ENCODE peak calls at places on chromosomes 3 and 15, in eight cellular contexts. U, J, N, W, R, Z, V and S are unnamed samples.

GRCh38 chr3:150931710-150932109 is 26.5 kb upstream of the MINDY4B start:
- DNase-seq in W (no peak), R (no peak), U (no peak), J (no peak), Z (no peak), N (no peak), V (no peak), S (no peak)

GRCh38 chr15:82999905-83000671 is 11.4 kb downstream of the C15orf40 start:
- DNase-seq in V (peak), W (no peak), R (no peak), J (peak), Z (peak), U (no peak), N (peak), S (no peak)

GRCh38 chr15:77795446-77795845 is 162.7 kb upstream of the LINGO1 start:
- DNase-seq in N (no peak), J (no peak), W (no peak), R (no peak), U (no peak), V (no peak), Z (no peak), S (no peak)

GRCh38 chr3:155673411-155673810 is 71.5 kb downstream of the PLCH1 start:
- DNase-seq in V (no peak), J (no peak), R (no peak), N (no peak), W (no peak), U (no peak), Z (no peak), S (no peak)

GRCh38 chr3:58963928-58964497 is 85.8 kb downstream of the CFAP20DC start:
- DNase-seq in R (no peak), N (no peak), J (no peak), U (no peak), W (no peak), V (no peak), Z (no peak), S (no peak)

GRCh38 chr15:52567886-52568568 is 803 bp downstream of the ARPP19 start:
- DNase-seq in N (peak), U (no peak), Z (no peak), V (peak), R (peak), W (no peak), J (no peak), S (no peak)

GRCh38 chr3:34396288-34396687 is 597.9 kb downstream of the PDCD6IP start:
- DNase-seq in R (no peak), W (no peak), U (no peak), V (no peak), N (no peak), J (no peak), Z (no peak), S (no peak)

GRCh38 chr3:185658504-185658912 is 72.4 kb downstream of the SENP2 start:
- DNase-seq in V (peak), N (no peak), J (peak), U (peak), R (peak), W (peak), Z (peak), S (peak)

GRCh38 chr3:41095702-41096101 is 103.6 kb upstream of the CTNNB1 start:
- DNase-seq in J (no peak), W (no peak), Z (no peak), U (no peak), V (no peak), R (no peak), N (peak), S (no peak)

GRCh38 chr15:101480613-101481380 is 8.7 kb downstream of the PCSK6 start:
- DNase-seq in Z (no peak), N (no peak), V (no peak), W (no peak), J (no peak), R (no peak), U (no peak), S (no peak)

GRCh38 chr3:181264491-181264890 is 275.0 kb upstream of the DNAJC19 start:
- DNase-seq in R (no peak), Z (no peak), W (no peak), V (no peak), J (no peak), N (no peak), U (no peak), S (no peak)

GRCh38 chr15:74732846-74733245 is 7.5 kb upstream of the CYP1A1 start:
- DNase-seq in N (no peak), U (no peak), Z (no peak), R (no peak), W (no peak), J (no peak), V (no peak), S (no peak)

GRCh38 chr3:52959773-52960172 is 62.4 kb upstream of the STIMATE start:
- DNase-seq in U (no peak), W (no peak), V (no peak), R (no peak), N (no peak), Z (no peak), J (no peak), S (no peak)

GRCh38 chr15:73866881-73867410 is 6.4 kb upstream of the TBC1D21 start:
- DNase-seq in W (no peak), V (no peak), N (peak), R (no peak), J (no peak), Z (no peak), U (no peak), S (no peak)

GRCh38 chr3:42497009-42497731 is 5.3 kb upstream of the VIPR1 start:
- DNase-seq in R (peak), N (no peak), J (peak), V (no peak), Z (peak), U (no peak), W (no peak), S (peak)

GRCh38 chr3:138740057-138740456 is 94.7 kb downstream of the PIK3CB start:
- DNase-seq in N (no peak), R (no peak), W (no peak), J (no peak), V (no peak), U (no peak), Z (no peak), S (no peak)

GRCh38 chr3:179697933-179698332 is 45.1 kb downstream of the USP13 start:
- DNase-seq in N (no peak), V (no peak), R (no peak), W (no peak), J (no peak), Z (no peak), U (no peak), S (no peak)

GRCh38 chr3:167318996-167319615 is 61.0 kb downstream of the ZBBX start:
- DNase-seq in N (no peak), R (no peak), U (no peak), Z (no peak), J (no peak), W (no peak), V (no peak), S (no peak)

GRCh38 chr3:127092368-127092767 is 100.6 kb upstream of the PRR23E start:
- DNase-seq in R (no peak), Z (no peak), U (no peak), V (no peak), J (no peak), W (no peak), N (no peak), S (no peak)

GRCh38 chr3:15331606-15332404 is 581 bp downstream of the SH3BP5 start:
- DNase-seq in V (peak), Z (peak), R (no peak), U (no peak), J (no peak), N (no peak), W (peak), S (no peak)

GRCh38 chr15:47768730-47769129 is 51.4 kb downstream of the SEMA6D start:
- DNase-seq in R (no peak), W (no peak), J (no peak), V (no peak), U (no peak), N (no peak), Z (peak), S (no peak)

GRCh38 chr3:44476181-44476599 is 1.3 kb downstream of the ZNF445 start:
- DNase-seq in Z (peak), N (no peak), J (peak), V (peak), R (peak), W (no peak), U (no peak), S (no peak)

GRCh38 chr3:119588112-119588511 is 8.8 kb downstream of the ADPRH start:
- DNase-seq in R (no peak), N (no peak), U (no peak), Z (no peak), J (no peak), W (peak), V (no peak), S (no peak)

GRCh38 chr15:58332676-58333400 is 99.0 kb upstream of the LIPC start:
- DNase-seq in J (peak), Z (peak), W (no peak), V (peak), R (peak), N (no peak), U (no peak), S (peak)

GRCh38 chr3:15703346-15703745 is 94.4 kb downstream of the ANKRD28 start:
- DNase-seq in U (no peak), J (no peak), R (no peak), Z (no peak), N (no peak), V (no peak), W (no peak), S (no peak)

DNA sequence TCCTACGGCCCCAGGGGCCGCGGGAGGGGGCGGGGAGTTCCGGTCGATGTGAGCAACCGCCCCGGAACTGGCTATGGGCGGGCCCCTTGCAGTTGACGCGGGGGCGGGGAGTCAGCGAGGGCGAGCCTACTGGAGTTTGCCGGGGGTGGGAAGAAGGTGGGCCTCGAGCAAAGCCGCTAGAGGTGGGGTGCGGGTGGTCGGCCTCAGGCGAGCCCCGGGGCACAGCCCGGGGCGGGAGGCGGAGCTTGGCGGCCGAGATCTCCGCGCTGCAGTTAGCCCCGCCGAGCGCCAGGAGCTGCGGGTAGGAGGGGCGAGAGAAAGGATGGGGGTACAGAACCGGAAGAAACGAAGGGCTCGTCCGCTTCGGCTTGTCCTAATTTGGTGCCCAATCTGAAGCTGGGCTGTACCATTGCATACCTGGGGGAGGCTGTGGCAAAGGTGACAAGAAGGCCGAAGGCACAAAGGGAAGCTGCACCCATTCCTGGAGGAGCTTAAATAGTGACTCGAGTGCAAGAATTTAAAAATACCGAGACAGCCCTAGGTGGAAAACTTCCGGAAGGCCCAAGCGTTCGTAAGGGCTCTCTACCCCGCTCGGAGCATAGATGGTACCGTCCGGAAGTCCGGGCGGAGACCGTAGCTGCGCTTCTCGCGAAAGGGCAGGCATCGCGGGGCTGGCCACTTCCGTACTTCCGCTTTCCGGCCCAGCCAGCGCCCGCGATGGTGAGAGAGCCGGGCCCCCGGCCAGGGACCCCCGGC is at the start of the genes ARPC4 and TADA3:
- DNase-seq in Z (peak), J (peak), V (peak), W (peak), R (peak), U (peak), N (peak), S (peak)
- TF ChIP-seq CTCF in Z (no peak), J (no peak), V (no peak), W (peak), R (no peak), U (no peak), N (no peak), S (no peak)

DNA sequence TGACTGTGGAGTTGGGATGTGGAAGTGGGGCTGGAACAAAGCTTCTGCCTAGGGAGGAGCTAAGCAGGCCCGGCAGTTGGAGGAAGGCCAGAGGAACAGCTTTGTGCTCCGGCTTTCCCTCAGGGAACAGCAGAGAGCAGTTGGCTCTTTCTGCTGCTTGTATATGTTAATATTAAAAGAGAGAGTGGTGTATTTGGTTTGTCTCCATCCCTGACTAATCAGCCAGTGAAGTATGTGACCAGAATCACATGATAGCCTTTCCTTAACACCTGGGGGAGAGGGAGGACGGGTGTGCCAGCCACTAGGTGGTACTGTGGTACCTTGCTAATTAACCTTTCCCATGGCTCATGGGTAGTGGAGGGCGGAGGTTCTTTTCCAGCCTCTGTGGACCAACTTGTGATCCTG is 10.0 kb downstream of the EIF2B5 start:
- DNase-seq in U (peak), N (peak), Z (peak), R (no peak), W (no peak), V (peak), J (peak), S (no peak)
- TF ChIP-seq CTCF in U (peak), N (peak), Z (peak), R (peak), W (peak), V (peak), J (peak), S (peak)

GRCh38 chr3:197168063-197168462 is 130.3 kb downstream of the DLG1 start:
- DNase-seq in Z (no peak), V (no peak), W (no peak), J (no peak), U (no peak), N (no peak), R (no peak), S (no peak)
- TF ChIP-seq CTCF in Z (no peak), V (no peak), W (no peak), J (no peak), U (no peak), N (no peak), R (no peak), S (no peak)

DNA sequence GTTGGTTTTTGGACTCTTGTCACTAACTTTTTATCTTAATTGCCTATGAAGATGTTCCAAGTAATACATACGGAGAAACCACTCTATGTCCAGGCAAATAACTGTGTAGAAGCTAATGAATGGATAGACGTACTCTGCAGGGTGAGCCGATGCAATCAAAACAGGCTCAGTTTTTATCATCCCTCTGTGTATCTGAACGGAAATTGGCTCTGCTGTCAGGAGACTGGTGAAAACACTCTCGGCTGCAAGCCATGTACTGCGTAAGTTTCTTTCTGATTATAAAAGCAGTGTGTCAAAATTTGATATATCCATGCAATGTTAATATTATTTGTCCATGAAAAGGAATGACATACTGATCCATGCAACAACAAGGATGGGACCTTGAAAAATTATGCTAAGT is 121.6 kb downstream of the RASA2 start:
- DNase-seq in Z (no peak), J (no peak), V (no peak), R (no peak), U (no peak), N (no peak), W (no peak), S (no peak)
- TF ChIP-seq CTCF in Z (no peak), J (no peak), V (no peak), R (no peak), U (no peak), N (no peak), W (no peak), S (no peak)

DNA sequence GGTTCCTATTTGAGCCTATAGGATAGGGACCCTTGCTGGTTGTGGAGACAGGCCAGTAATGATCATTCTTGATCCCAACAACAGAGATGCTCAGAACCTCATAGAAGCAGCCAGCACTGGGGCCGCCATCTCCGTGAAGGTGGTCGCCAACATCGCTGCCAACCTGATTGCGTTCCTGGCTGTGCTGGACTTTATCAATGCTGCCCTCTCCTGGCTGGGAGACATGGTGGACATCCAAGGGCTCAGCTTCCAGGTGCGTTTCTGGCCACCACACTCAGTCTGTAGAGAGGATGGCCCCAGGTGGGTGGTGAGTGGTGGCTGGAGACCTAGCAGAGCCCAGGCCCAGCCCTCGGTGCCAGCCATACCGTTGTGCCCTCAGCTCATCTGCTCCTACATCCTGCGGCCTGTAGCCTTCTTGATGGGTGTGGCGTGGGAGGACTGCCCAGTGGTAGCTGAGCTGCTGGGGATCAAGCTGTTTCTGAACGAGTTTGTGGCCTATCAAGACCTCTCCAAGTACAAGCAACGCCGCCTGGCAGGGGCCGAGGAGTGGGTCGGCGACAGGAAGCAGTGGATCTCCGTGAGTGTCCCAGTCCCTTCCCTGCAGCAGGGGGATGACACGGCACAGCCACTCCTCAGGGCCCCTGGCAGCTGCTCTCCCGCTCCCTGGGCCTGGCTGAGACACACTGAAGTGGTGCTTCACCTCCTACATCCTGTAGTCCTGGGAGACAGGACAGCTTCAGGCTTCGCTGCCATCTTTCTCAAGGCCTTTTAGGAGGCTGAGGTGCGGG is 46.5 kb upstream of the PDE8A start:
- DNase-seq in J (no peak), W (no peak), V (no peak), U (no peak), Z (no peak), R (no peak), N (no peak), S (no peak)
- TF ChIP-seq CTCF in J (peak), W (no peak), V (no peak), U (no peak), Z (no peak), R (peak), N (peak), S (peak)

GRCh38 chr15:45143946-45144345 is 14.2 kb downstream of the DUOX1 start:
- DNase-seq in R (no peak), V (no peak), Z (no peak), U (no peak), N (no peak), J (no peak), W (no peak), S (no peak)
- TF ChIP-seq CTCF in R (no peak), V (no peak), Z (no peak), U (no peak), N (no peak), J (no peak), W (no peak), S (no peak)

DNA sequence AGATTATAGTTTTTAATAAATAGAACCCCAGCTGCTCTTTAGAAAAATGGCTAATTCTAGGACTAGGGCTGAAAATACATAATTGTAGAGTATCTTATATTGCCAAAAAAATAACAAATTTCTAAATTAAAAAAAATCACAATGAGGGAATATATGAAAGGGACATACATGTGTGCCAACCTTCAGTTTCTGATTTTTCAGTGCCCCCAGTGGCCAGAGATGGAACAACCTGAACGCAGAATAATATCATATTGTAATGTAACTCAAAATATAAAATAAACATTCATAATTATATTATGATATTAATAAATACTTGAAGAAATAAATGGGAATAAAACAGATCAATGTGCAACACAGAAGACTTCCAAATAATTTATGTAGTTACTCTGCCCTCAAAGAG is 460.5 kb downstream of the ZNF385D start:
- DNase-seq in J (no peak), Z (no peak), R (no peak), N (peak), U (no peak), V (no peak), W (no peak), S (no peak)
- TF ChIP-seq CTCF in J (peak), Z (peak), R (peak), N (no peak), U (peak), V (peak), W (peak), S (peak)

GRCh38 chr3:54951405-54951804 is 23.5 kb upstream of the LRTM1 start:
- DNase-seq in R (peak), Z (peak), N (peak), W (peak), V (peak), J (peak), U (no peak), S (peak)
- TF ChIP-seq CTCF in R (peak), Z (peak), N (peak), W (peak), V (peak), J (peak), U (peak), S (peak)